ENCODE peak calls at places on chromosomes 13 and 19, in six cellular contexts. Q, P, X, M, E and R are unnamed samples. For H3K9me3, the result is how much of the 10 kb centered on the place peaks cover.

GRCh38 chr19:31408460-31409124 is 59.4 kb upstream of the TSHZ3 start:
- DNase-seq in Q (no peak), P (no peak), X (peak), M (peak), E (no peak), R (no peak)

GRCh38 chr13:77579971-77580370 is 44.5 kb downstream of the SCEL start:
- DNase-seq in Q (no peak), P (no peak), X (no peak), M (no peak), E (no peak), R (no peak)

GRCh38 chr13:77896977-77897376 is 21.7 kb downstream of the EDNRB start:
- DNase-seq in Q (no peak), P (no peak), X (no peak), M (no peak), E (no peak), R (no peak)

GRCh38 chr19:41456342-41456918 is 13.5 kb downstream of the ERICH4 start:
- DNase-seq in Q (no peak), P (no peak), X (peak), M (no peak), E (peak), R (no peak)

GRCh38 chr19:13146763-13147563 is 3.2 kb downstream of the STX10 start:
- DNase-seq in Q (no peak), P (peak), X (peak), M (no peak), E (peak), R (no peak)

GRCh38 chr13:110582421-110582954 is 21.0 kb upstream of the RAB20 start:
- DNase-seq in Q (no peak), P (no peak), X (no peak), M (no peak), E (no peak), R (no peak)

GRCh38 chr19:19471682-19472081 is 43.7 kb downstream of the TSSK6 start:
- DNase-seq in Q (no peak), P (no peak), X (no peak), M (no peak), E (no peak), R (no peak)

GRCh38 chr19:18893573-18894253 is 2.2 kb downstream of the CERS1 start:
- DNase-seq in Q (no peak), P (no peak), X (no peak), M (no peak), E (no peak), R (no peak)

GRCh38 chr13:32267836-32268439 is 47.2 kb downstream of the ZAR1L start:
- DNase-seq in Q (no peak), P (peak), X (no peak), M (no peak), E (no peak), R (no peak)

GRCh38 chr19:51691122-51692064 is 1.7 kb upstream of the SPACA6 start:
- DNase-seq in Q (peak), P (no peak), X (peak), M (no peak), E (no peak), R (no peak)

GRCh38 chr13:39263033-39263432 is 224.8 kb downstream of the NHLRC3 start:
- DNase-seq in Q (no peak), P (peak), X (peak), M (peak), E (peak), R (peak)

GRCh38 chr19:49807174-49807830 is 5.8 kb downstream of the FUZ start:
- DNase-seq in Q (peak), P (no peak), X (no peak), M (no peak), E (no peak), R (no peak)

GRCh38 chr19:32599736-32600157 is 18.8 kb downstream of the PDCD5 start:
- DNase-seq in Q (no peak), P (peak), X (peak), M (no peak), E (no peak), R (no peak)

GRCh38 chr13:61339054-61339621 is 76.5 kb downstream of the PCDH20 start:
- DNase-seq in Q (no peak), P (no peak), X (no peak), M (no peak), E (no peak), R (no peak)

GRCh38 chr13:19153782-19154450 is 27.7 kb downstream of the TUBA3C start:
- DNase-seq in Q (no peak), P (no peak), X (peak), M (no peak), E (no peak), R (no peak)

GRCh38 chr13:49443327-49443688 is 556 bp downstream of the CAB39L start:
- DNase-seq in Q (no peak), P (no peak), X (no peak), M (no peak), E (no peak), R (no peak)

GRCh38 chr13:110349239-110349638 is 42.2 kb downstream of the COL4A2 start:
- DNase-seq in Q (no peak), P (no peak), X (no peak), M (no peak), E (no peak), R (no peak)

GRCh38 chr19:17889609-17890214 is 18.0 kb downstream of the SLC5A5 start:
- DNase-seq in Q (peak), P (peak), X (peak), M (no peak), E (no peak), R (no peak)

GRCh38 chr13:46666727-46667456 is 113.9 kb downstream of the LRCH1 start:
- DNase-seq in Q (no peak), P (no peak), X (no peak), M (peak), E (no peak), R (no peak)

GRCh38 chr19:49327878-49328544 is 3.0 kb upstream of the SLC6A16 start:
- DNase-seq in Q (no peak), P (no peak), X (no peak), M (no peak), E (no peak), R (no peak)

GRCh38 chr13:99014391-99014988 is 36.6 kb upstream of the DOCK9 start:
- DNase-seq in Q (no peak), P (no peak), X (no peak), M (no peak), E (no peak), R (no peak)

DNA sequence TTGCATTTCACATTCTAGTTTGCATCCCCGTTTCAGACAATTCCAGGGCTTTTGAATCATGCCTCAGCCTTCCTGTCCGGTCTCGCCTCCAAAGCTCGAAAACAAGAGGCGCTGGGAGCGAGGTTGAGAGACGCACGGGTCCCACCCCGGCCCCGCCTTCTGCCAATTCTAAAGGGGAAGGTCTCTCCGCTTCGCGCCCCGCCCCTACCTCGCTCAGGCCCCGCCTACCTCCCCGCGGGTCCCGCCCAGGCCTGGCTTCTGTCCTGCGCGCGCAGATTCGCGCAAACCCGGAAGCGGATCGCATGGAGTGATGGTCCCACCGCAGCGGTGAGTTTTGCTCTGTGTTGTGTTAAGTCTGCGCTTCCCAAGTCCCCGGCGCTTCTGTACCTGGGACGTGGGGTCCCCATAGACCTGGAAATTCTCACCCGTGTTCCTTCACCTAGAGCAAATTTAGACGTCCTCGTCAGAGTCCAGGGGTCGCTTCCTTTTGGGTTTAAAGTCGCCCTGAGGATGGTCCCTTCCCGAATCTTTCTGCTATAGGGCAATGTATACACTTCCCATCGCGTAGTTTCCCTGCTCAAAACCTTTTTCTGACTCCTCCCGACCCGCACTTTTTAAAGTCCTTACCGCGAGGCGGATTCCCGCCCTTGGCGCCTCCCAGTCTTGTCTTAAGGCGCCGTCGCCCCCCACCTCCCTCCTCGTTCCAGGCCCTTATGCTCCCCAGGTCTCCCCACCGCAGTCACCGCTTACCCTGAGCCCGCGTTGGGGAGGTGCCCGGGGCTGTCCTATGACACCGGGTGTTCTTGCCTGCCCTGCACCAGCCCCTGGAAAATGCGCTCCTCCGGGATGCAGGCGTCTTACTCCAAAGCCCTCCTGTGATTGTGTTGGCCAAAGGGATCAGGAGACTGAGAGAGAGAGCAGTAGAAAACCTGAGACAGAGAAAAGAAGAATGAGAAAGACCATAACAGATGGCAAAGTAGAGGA is at the start of gene ZNF845:
- DNase-seq in Q (peak), P (peak), X (peak), M (peak), E (peak), R (peak)
- TF ChIP-seq POLR2A in Q (no peak), P (peak), X (peak), M (no peak), E (no peak), R (peak)

GRCh38 chr19:55027472-55028337 is 10.4 kb downstream of the GP6 start:
- DNase-seq in Q (no peak), P (no peak), X (no peak), M (no peak), E (no peak), R (no peak)
- H3K9me3 ChIP-seq in Q (under half), P (under half), X (under half), M (under half), E (under half), R (under half)

GRCh38 chr19:8525401-8525684 is 11.4 kb upstream of the ZNF414 start:
- DNase-seq in Q (no peak), P (no peak), X (no peak), M (no peak), E (no peak), R (no peak)
- TF ChIP-seq CTCF in Q (peak), P (no peak), X (peak), M (peak), E (no peak), R (no peak)

GRCh38 chr19:35140898-35141626 is 2.0 kb upstream of the FXYD7 start:
- DNase-seq in Q (peak), P (peak), X (peak), M (peak), E (peak), R (peak)
- TF ChIP-seq POLR2A in Q (peak), P (peak), X (no peak), M (peak), E (peak), R (peak)

DNA sequence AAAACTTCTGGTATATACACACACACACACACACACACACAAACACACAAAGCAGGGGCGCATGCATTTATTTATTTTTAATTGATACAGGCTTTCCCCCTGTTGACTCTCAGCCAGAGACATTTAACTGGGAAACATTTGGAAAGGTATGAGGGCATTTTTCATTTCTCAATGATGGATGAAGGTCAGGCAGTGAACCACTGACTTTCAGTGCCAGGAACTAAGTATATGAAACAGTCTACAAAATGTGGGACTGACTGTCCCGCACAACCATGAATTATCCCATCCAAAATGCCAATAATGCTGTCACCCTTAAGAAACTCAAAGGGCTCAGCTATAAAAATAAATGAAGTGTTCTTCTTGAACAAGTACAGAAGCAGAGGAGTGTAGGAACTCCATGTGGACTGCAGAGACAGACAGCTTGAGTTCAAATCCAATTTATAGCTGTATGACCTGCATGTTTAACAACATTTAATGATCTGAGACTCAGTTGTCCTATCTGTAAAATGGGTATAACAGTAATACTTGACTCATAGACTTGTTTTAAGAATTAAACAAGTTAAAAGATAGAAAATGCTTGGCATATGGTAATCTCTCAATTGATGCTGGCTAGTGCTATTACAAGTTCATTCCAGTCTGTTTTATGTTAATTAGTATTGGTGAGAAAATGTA is 25.0 kb upstream of the INTS6 start:
- DNase-seq in Q (no peak), P (no peak), X (peak), M (no peak), E (no peak), R (no peak)
- H3K9me3 ChIP-seq in Q (under half), P (under half), X (under half), M (under half), E (under half), R (under half)

GRCh38 chr19:39845621-39846175 is 481 bp downstream of the FBL start:
- DNase-seq in Q (peak), P (no peak), X (no peak), M (peak), E (no peak), R (no peak)
- TF ChIP-seq CTCF in Q (no peak), P (no peak), X (no peak), M (no peak), E (no peak), R (no peak)

GRCh38 chr19:5890099-5890498 is 13.5 kb downstream of the NDUFA11 start:
- DNase-seq in Q (no peak), P (no peak), X (no peak), M (no peak), E (no peak), R (no peak)

GRCh38 chr19:5893296-5893903 is 10.2 kb downstream of the NDUFA11 start:
- DNase-seq in Q (no peak), P (no peak), X (no peak), M (no peak), E (no peak), R (no peak)

GRCh38 chr19:5891938-5892771 is 11.4 kb downstream of the NDUFA11 start:
- DNase-seq in Q (peak), P (peak), X (peak), M (peak), E (no peak), R (no peak)

GRCh38 chr19:5892772-5893275 is 10.8 kb downstream of the NDUFA11 start:
- DNase-seq in Q (no peak), P (no peak), X (no peak), M (no peak), E (no peak), R (no peak)

GRCh38 chr19:5891572-5891937 is 12.0 kb downstream of the NDUFA11 start:
- DNase-seq in Q (no peak), P (no peak), X (no peak), M (no peak), E (no peak), R (no peak)
- TF ChIP-seq POLR2A in Q (no peak), P (no peak), X (no peak), M (no peak), E (no peak), R (no peak)

GRCh38 chr19:56476671-56477428 is at the start of gene ZNF667:
- DNase-seq in Q (no peak), P (no peak), X (peak), M (no peak), E (no peak), R (no peak)

GRCh38 chr19:56477429-56478338 is 539 bp upstream of the ZNF667 start:
- DNase-seq in Q (peak), P (peak), X (peak), M (peak), E (peak), R (peak)

DNA sequence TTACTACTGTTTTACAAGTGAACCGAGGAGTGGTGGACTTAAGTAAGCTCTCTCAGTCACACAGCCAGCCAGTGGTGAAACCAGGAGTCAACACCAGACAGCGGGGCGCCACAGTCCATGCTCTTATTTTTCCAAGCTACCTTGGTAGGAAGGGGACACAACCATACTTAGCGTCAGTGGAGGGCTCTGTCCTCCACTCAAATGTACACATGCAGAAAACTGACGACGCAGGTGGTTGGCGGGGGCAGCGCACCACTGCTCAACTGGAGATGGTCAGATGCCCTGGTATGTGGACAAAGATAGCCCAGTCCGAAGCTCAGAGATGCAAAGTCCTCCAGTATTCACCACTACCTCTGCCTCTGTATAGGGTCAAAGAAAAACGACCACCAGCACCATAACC is 1.1 kb downstream of the ZNF667 start:
- DNase-seq in Q (no peak), P (no peak), X (no peak), M (no peak), E (no peak), R (no peak)
- H3K9me3 ChIP-seq in Q (under half), P (under half), X (under half), M (under half), E (under half), R (under half)